ENCODE peak calls at places on chromosomes 1 and 21, in ten cellular contexts. One of them, this sample, is unnamed.

GRCh38 chr1:231724876-231725647 is 98.5 kb downstream of the DISC1 start:
- DNase-seq in psoas muscle: no peak
- DNase-seq in MM.1S: peak; percentile 58
- DNase-seq in HCT116: peak; percentile 76
- DNase-seq in GM12878: no peak
- DNase-seq in K562: peak; percentile 74
- DNase-seq in fibroblast of lung: peak; percentile 60
- DNase-seq in cardiac muscle cell: peak; percentile 63
- DNase-seq in uterus: no peak
- DNase-seq in adrenal gland: peak; percentile 68
- DNase-seq in this sample: no peak

GRCh38 chr1:16187748-16188401 is 24.6 kb downstream of the ARHGEF19 start:
- DNase-seq in cardiac muscle cell: peak; percentile 77
- DNase-seq in uterus: peak; percentile 86
- DNase-seq in fibroblast of lung: peak; percentile 76
- DNase-seq in psoas muscle: peak; percentile 80
- DNase-seq in GM12878: no peak
- DNase-seq in adrenal gland: peak; percentile 81
- DNase-seq in K562: peak; percentile 89
- DNase-seq in MM.1S: peak; percentile 59
- DNase-seq in HCT116: no peak
- DNase-seq in this sample: peak; percentile 79

GRCh38 chr1:212353181-212353580 is 61.5 kb downstream of the PACC1 start:
- DNase-seq in adrenal gland: no peak
- DNase-seq in K562: no peak
- DNase-seq in HCT116: no peak
- DNase-seq in fibroblast of lung: no peak
- DNase-seq in uterus: no peak
- DNase-seq in MM.1S: no peak
- DNase-seq in cardiac muscle cell: no peak
- DNase-seq in psoas muscle: no peak
- DNase-seq in GM12878: no peak
- DNase-seq in this sample: no peak

GRCh38 chr1:13546791-13547190 is 33.0 kb upstream of the LRRC38 start:
- DNase-seq in K562: no peak
- DNase-seq in psoas muscle: no peak
- DNase-seq in fibroblast of lung: no peak
- DNase-seq in MM.1S: no peak
- DNase-seq in adrenal gland: no peak
- DNase-seq in GM12878: no peak
- DNase-seq in uterus: no peak
- DNase-seq in cardiac muscle cell: no peak
- DNase-seq in HCT116: no peak
- DNase-seq in this sample: no peak

GRCh38 chr1:230327892-230328284 is 98.2 kb downstream of the PGBD5 start:
- DNase-seq in cardiac muscle cell: no peak
- DNase-seq in HCT116: no peak
- DNase-seq in uterus: no peak
- DNase-seq in MM.1S: no peak
- DNase-seq in adrenal gland: peak; percentile 69
- DNase-seq in psoas muscle: no peak
- DNase-seq in fibroblast of lung: no peak
- DNase-seq in GM12878: peak; percentile 5
- DNase-seq in K562: peak; percentile 46
- DNase-seq in this sample: no peak

GRCh38 chr1:81126989-81127571 is 673.7 kb upstream of the ADGRL2 start:
- DNase-seq in K562: no peak
- DNase-seq in cardiac muscle cell: no peak
- DNase-seq in MM.1S: no peak
- DNase-seq in GM12878: no peak
- DNase-seq in uterus: no peak
- DNase-seq in fibroblast of lung: no peak
- DNase-seq in psoas muscle: no peak
- DNase-seq in HCT116: no peak
- DNase-seq in adrenal gland: no peak
- DNase-seq in this sample: no peak

GRCh38 chr1:88612783-88613182 is 71.3 kb upstream of the PKN2 start:
- DNase-seq in psoas muscle: no peak
- DNase-seq in cardiac muscle cell: no peak
- DNase-seq in K562: no peak
- DNase-seq in fibroblast of lung: no peak
- DNase-seq in GM12878: no peak
- DNase-seq in MM.1S: no peak
- DNase-seq in uterus: no peak
- DNase-seq in HCT116: peak; percentile 22
- DNase-seq in adrenal gland: no peak
- DNase-seq in this sample: no peak

GRCh38 chr1:199353906-199354305 is 673.6 kb upstream of the NR5A2 start:
- DNase-seq in K562: no peak
- DNase-seq in psoas muscle: no peak
- DNase-seq in HCT116: no peak
- DNase-seq in adrenal gland: no peak
- DNase-seq in fibroblast of lung: peak; percentile 6
- DNase-seq in cardiac muscle cell: no peak
- DNase-seq in uterus: no peak
- DNase-seq in GM12878: no peak
- DNase-seq in MM.1S: no peak
- DNase-seq in this sample: no peak

GRCh38 chr1:181531441-181531840 is 48.1 kb downstream of the CACNA1E start:
- DNase-seq in fibroblast of lung: no peak
- DNase-seq in HCT116: no peak
- DNase-seq in GM12878: no peak
- DNase-seq in uterus: no peak
- DNase-seq in MM.1S: no peak
- DNase-seq in adrenal gland: no peak
- DNase-seq in K562: no peak
- DNase-seq in psoas muscle: no peak
- DNase-seq in cardiac muscle cell: no peak
- DNase-seq in this sample: no peak

GRCh38 chr1:117003253-117003875 is 1.8 kb downstream of the CD101 start:
- DNase-seq in HCT116: no peak
- DNase-seq in psoas muscle: no peak
- DNase-seq in GM12878: no peak
- DNase-seq in uterus: no peak
- DNase-seq in MM.1S: no peak
- DNase-seq in fibroblast of lung: no peak
- DNase-seq in adrenal gland: no peak
- DNase-seq in cardiac muscle cell: no peak
- DNase-seq in K562: no peak
- DNase-seq in this sample: no peak

GRCh38 chr21:42830456-42831455 is 48.6 kb downstream of the WDR4 start:
- DNase-seq in MM.1S: no peak
- DNase-seq in fibroblast of lung: no peak
- DNase-seq in K562: no peak
- DNase-seq in HCT116: no peak
- DNase-seq in cardiac muscle cell: no peak
- DNase-seq in GM12878: no peak
- DNase-seq in adrenal gland: peak; percentile 25
- DNase-seq in psoas muscle: no peak
- DNase-seq in uterus: no peak
- DNase-seq in this sample: no peak

GRCh38 chr1:193558491-193559028 is 372.1 kb upstream of the B3GALT2 start:
- DNase-seq in psoas muscle: no peak
- DNase-seq in K562: no peak
- DNase-seq in uterus: no peak
- DNase-seq in GM12878: no peak
- DNase-seq in fibroblast of lung: peak; percentile 97
- DNase-seq in MM.1S: no peak
- DNase-seq in adrenal gland: peak; percentile 46
- DNase-seq in cardiac muscle cell: no peak
- DNase-seq in HCT116: peak; percentile 61
- DNase-seq in this sample: no peak

GRCh38 chr1:9824702-9825089 is 931 bp upstream of the CLSTN1 start:
- DNase-seq in uterus: no peak
- DNase-seq in K562: no peak
- DNase-seq in adrenal gland: no peak
- DNase-seq in cardiac muscle cell: no peak
- DNase-seq in GM12878: no peak
- DNase-seq in fibroblast of lung: no peak
- DNase-seq in psoas muscle: no peak
- DNase-seq in MM.1S: no peak
- DNase-seq in HCT116: no peak
- DNase-seq in this sample: no peak

GRCh38 chr1:182173791-182174190 is 112.3 kb upstream of the ZNF648 start:
- DNase-seq in cardiac muscle cell: no peak
- DNase-seq in HCT116: no peak
- DNase-seq in GM12878: no peak
- DNase-seq in fibroblast of lung: peak; percentile 29
- DNase-seq in adrenal gland: no peak
- DNase-seq in psoas muscle: peak; percentile 25
- DNase-seq in K562: no peak
- DNase-seq in MM.1S: no peak
- DNase-seq in uterus: no peak
- DNase-seq in this sample: peak; percentile 46

GRCh38 chr1:236516929-236517704 is 6.7 kb upstream of the LGALS8 start:
- DNase-seq in HCT116: no peak
- DNase-seq in adrenal gland: no peak
- DNase-seq in psoas muscle: no peak
- DNase-seq in K562: no peak
- DNase-seq in cardiac muscle cell: no peak
- DNase-seq in uterus: no peak
- DNase-seq in GM12878: no peak
- DNase-seq in MM.1S: no peak
- DNase-seq in fibroblast of lung: peak; percentile 78
- DNase-seq in this sample: no peak

GRCh38 chr1:19390901-19391595 is 78.9 kb downstream of the SLC66A1 start:
- DNase-seq in K562: peak; percentile 74
- DNase-seq in GM12878: peak; percentile 70
- DNase-seq in HCT116: peak; percentile 7
- DNase-seq in fibroblast of lung: peak; percentile 85
- DNase-seq in psoas muscle: peak; percentile 58
- DNase-seq in MM.1S: no peak
- DNase-seq in uterus: peak; percentile 69
- DNase-seq in adrenal gland: peak; percentile 87
- DNase-seq in cardiac muscle cell: peak; percentile 32
- DNase-seq in this sample: peak; percentile 49

GRCh38 chr1:19392221-19392620 is 80.1 kb downstream of the SLC66A1 start:
- DNase-seq in uterus: no peak
- DNase-seq in MM.1S: no peak
- DNase-seq in fibroblast of lung: no peak
- DNase-seq in cardiac muscle cell: no peak
- DNase-seq in K562: no peak
- DNase-seq in HCT116: no peak
- DNase-seq in psoas muscle: no peak
- DNase-seq in adrenal gland: no peak
- DNase-seq in GM12878: no peak
- DNase-seq in this sample: no peak

GRCh38 chr1:19391596-19391981 is 79.5 kb downstream of the SLC66A1 start:
- DNase-seq in K562: peak; percentile 34
- DNase-seq in MM.1S: no peak
- DNase-seq in adrenal gland: peak; percentile 32
- DNase-seq in cardiac muscle cell: no peak
- DNase-seq in HCT116: no peak
- DNase-seq in fibroblast of lung: no peak
- DNase-seq in GM12878: no peak
- DNase-seq in uterus: no peak
- DNase-seq in psoas muscle: no peak
- DNase-seq in this sample: no peak

GRCh38 chr1:19395678-19396192 is 83.6 kb downstream of the SLC66A1 start:
- DNase-seq in HCT116: no peak
- DNase-seq in uterus: no peak
- DNase-seq in psoas muscle: no peak
- DNase-seq in fibroblast of lung: peak; percentile 28
- DNase-seq in K562: no peak
- DNase-seq in adrenal gland: no peak
- DNase-seq in MM.1S: no peak
- DNase-seq in cardiac muscle cell: no peak
- DNase-seq in GM12878: no peak
- DNase-seq in this sample: no peak

GRCh38 chr1:19393051-19393450 is 80.9 kb downstream of the SLC66A1 start:
- DNase-seq in HCT116: no peak
- DNase-seq in GM12878: no peak
- DNase-seq in K562: no peak
- DNase-seq in adrenal gland: no peak
- DNase-seq in cardiac muscle cell: no peak
- DNase-seq in uterus: no peak
- DNase-seq in psoas muscle: no peak
- DNase-seq in fibroblast of lung: no peak
- DNase-seq in MM.1S: no peak
- DNase-seq in this sample: no peak
- H3K4me1 ChIP-seq in HCT116: no peaks in the 10 kb centered on the region
- H3K4me1 ChIP-seq in GM12878: peaks cover 42% of the 10 kb centered on the region
- H3K4me1 ChIP-seq in K562: peaks cover 35% of the 10 kb centered on the region
- H3K4me1 ChIP-seq in adrenal gland: peaks cover 13% of the 10 kb centered on the region
- H3K4me1 ChIP-seq in cardiac muscle cell: no peaks in the 10 kb centered on the region
- H3K4me1 ChIP-seq in uterus: peaks cover 4% of the 10 kb centered on the region
- H3K4me1 ChIP-seq in psoas muscle: peaks cover 29% of the 10 kb centered on the region
- H3K4me1 ChIP-seq in fibroblast of lung: peaks cover 36% of the 10 kb centered on the region
- H3K4me1 ChIP-seq in MM.1S: no peaks in the 10 kb centered on the region
- H3K4me1 ChIP-seq in this sample: peaks cover 68% of the 10 kb centered on the region

GRCh38 chr1:106022312-106022902 is 1034.1 kb upstream of the PRMT6 start:
- DNase-seq in adrenal gland: no peak
- DNase-seq in GM12878: no peak
- DNase-seq in fibroblast of lung: peak; percentile 42
- DNase-seq in HCT116: no peak
- DNase-seq in uterus: no peak
- DNase-seq in psoas muscle: no peak
- DNase-seq in cardiac muscle cell: peak; percentile 18
- DNase-seq in K562: no peak
- DNase-seq in MM.1S: no peak
- DNase-seq in this sample: no peak
- TF ChIP-seq CTCF in adrenal gland: peak; percentile 12
- TF ChIP-seq CTCF in GM12878: no peak
- TF ChIP-seq CTCF in fibroblast of lung: no peak
- TF ChIP-seq CTCF in HCT116: no peak
- TF ChIP-seq CTCF in uterus: no peak
- TF ChIP-seq CTCF in psoas muscle: no peak
- TF ChIP-seq CTCF in cardiac muscle cell: peak; percentile 39
- TF ChIP-seq CTCF in K562: no peak
- TF ChIP-seq CTCF in MM.1S: peak; percentile 26
- TF ChIP-seq CTCF in this sample: peak; percentile 39

DNA sequence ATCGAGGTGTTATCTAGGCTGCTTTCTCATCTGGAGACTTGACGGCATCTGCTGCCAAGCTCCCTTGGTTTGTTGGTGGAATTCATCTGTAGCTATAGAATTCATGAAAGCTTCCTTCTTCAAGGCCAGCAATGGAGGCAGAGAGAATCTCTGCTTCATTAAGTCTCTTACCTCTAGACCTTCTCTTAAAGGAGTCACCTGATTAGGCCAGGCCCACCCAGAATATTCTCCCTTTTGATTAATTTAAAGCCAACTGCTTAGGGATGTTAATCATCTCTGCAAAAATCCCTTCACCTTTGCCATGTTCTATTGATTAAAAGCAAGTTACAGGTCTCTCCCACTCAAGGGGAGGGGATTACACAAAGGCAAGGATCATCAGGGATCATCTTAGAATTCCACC is 5.3 kb upstream of the NCF2 start:
- DNase-seq in HCT116: no peak
- DNase-seq in uterus: no peak
- DNase-seq in cardiac muscle cell: no peak
- DNase-seq in psoas muscle: no peak
- DNase-seq in fibroblast of lung: no peak
- DNase-seq in K562: no peak
- DNase-seq in adrenal gland: no peak
- DNase-seq in GM12878: no peak
- DNase-seq in MM.1S: no peak
- DNase-seq in this sample: no peak
- H3K4me1 ChIP-seq in HCT116: no peaks in the 10 kb centered on the region
- H3K4me1 ChIP-seq in uterus: no peaks in the 10 kb centered on the region
- H3K4me1 ChIP-seq in cardiac muscle cell: peaks cover 8% of the 10 kb centered on the region
- H3K4me1 ChIP-seq in psoas muscle: no peaks in the 10 kb centered on the region
- H3K4me1 ChIP-seq in fibroblast of lung: no peaks in the 10 kb centered on the region
- H3K4me1 ChIP-seq in K562: no peaks in the 10 kb centered on the region
- H3K4me1 ChIP-seq in adrenal gland: no peaks in the 10 kb centered on the region
- H3K4me1 ChIP-seq in GM12878: peaks cover 53% of the 10 kb centered on the region
- H3K4me1 ChIP-seq in MM.1S: peaks cover 35% of the 10 kb centered on the region
- H3K4me1 ChIP-seq in this sample: peaks cover 9% of the 10 kb centered on the region

GRCh38 chr1:45326627-45327591 is at the start of gene HPDL:
- DNase-seq in HCT116: no peak
- DNase-seq in adrenal gland: peak; percentile 69
- DNase-seq in K562: peak; percentile 29
- DNase-seq in uterus: peak; percentile 70
- DNase-seq in GM12878: no peak
- DNase-seq in cardiac muscle cell: peak; percentile 67
- DNase-seq in fibroblast of lung: peak; percentile 53
- DNase-seq in MM.1S: peak; percentile 66
- DNase-seq in psoas muscle: peak; percentile 71
- DNase-seq in this sample: peak; percentile 63
- TF ChIP-seq CTCF in HCT116: no peak
- TF ChIP-seq CTCF in adrenal gland: no peak
- TF ChIP-seq CTCF in K562: no peak
- TF ChIP-seq CTCF in uterus: no peak
- TF ChIP-seq CTCF in GM12878: no peak
- TF ChIP-seq CTCF in cardiac muscle cell: no peak
- TF ChIP-seq CTCF in fibroblast of lung: no peak
- TF ChIP-seq CTCF in MM.1S: no peak
- TF ChIP-seq CTCF in psoas muscle: no peak
- TF ChIP-seq CTCF in this sample: no peak

This sample was measured in left ventricle myocardium inferior.